ENCODE peak calls at places on chromosomes 13 and 19, in eight cellular contexts. One of them, this sample, is unnamed.

GRCh38 chr13:44679602-44680001 is 103.5 kb upstream of the TSC22D1 start:
- DNase-seq in fibroblast of lung: peak; percentile 38
- DNase-seq in Karpas-422: no peak
- DNase-seq in neuronal stem cell: no peak
- DNase-seq in MM.1S: no peak
- DNase-seq in GM23338: no peak
- DNase-seq in IMR-90: peak; percentile 73
- DNase-seq in mesendoderm: no peak
- DNase-seq in this sample: no peak

GRCh38 chr13:108960006-108960405 is 330.6 kb downstream of the MYO16 start:
- DNase-seq in fibroblast of lung: no peak
- DNase-seq in Karpas-422: no peak
- DNase-seq in neuronal stem cell: no peak
- DNase-seq in MM.1S: no peak
- DNase-seq in GM23338: no peak
- DNase-seq in IMR-90: no peak
- DNase-seq in mesendoderm: no peak
- DNase-seq in this sample: no peak

GRCh38 chr19:52748336-52748950 is 13.6 kb upstream of the ZNF611 start:
- DNase-seq in fibroblast of lung: peak; percentile 65
- DNase-seq in Karpas-422: peak; percentile 91
- DNase-seq in neuronal stem cell: no peak
- DNase-seq in MM.1S: no peak
- DNase-seq in GM23338: peak; percentile 85
- DNase-seq in IMR-90: peak; percentile 57
- DNase-seq in mesendoderm: peak; percentile 83
- DNase-seq in this sample: peak; percentile 66

GRCh38 chr19:4557186-4557970 is 2.1 kb downstream of the SEMA6B start:
- DNase-seq in fibroblast of lung: no peak
- DNase-seq in Karpas-422: no peak
- DNase-seq in neuronal stem cell: no peak
- DNase-seq in MM.1S: no peak
- DNase-seq in GM23338: peak; percentile 48
- DNase-seq in IMR-90: no peak
- DNase-seq in mesendoderm: peak; percentile 52
- DNase-seq in this sample: peak; percentile 16

GRCh38 chr13:32720026-32720425 is 133.8 kb downstream of the PDS5B start:
- DNase-seq in fibroblast of lung: peak; percentile 39
- DNase-seq in Karpas-422: no peak
- DNase-seq in neuronal stem cell: no peak
- DNase-seq in MM.1S: no peak
- DNase-seq in GM23338: no peak
- DNase-seq in IMR-90: peak; percentile 48
- DNase-seq in mesendoderm: no peak
- DNase-seq in this sample: no peak

GRCh38 chr13:74187564-74187963 is 53.4 kb upstream of the KLF12 start:
- DNase-seq in fibroblast of lung: peak; percentile 10
- DNase-seq in Karpas-422: no peak
- DNase-seq in neuronal stem cell: no peak
- DNase-seq in MM.1S: no peak
- DNase-seq in GM23338: no peak
- DNase-seq in IMR-90: peak; percentile 42
- DNase-seq in mesendoderm: peak; percentile 28
- DNase-seq in this sample: no peak

GRCh38 chr19:32719611-32720059 is at the start of gene TDRD12:
- DNase-seq in fibroblast of lung: no peak
- DNase-seq in Karpas-422: no peak
- DNase-seq in neuronal stem cell: no peak
- DNase-seq in MM.1S: no peak
- DNase-seq in GM23338: peak; percentile 74
- DNase-seq in IMR-90: no peak
- DNase-seq in mesendoderm: peak; percentile 18
- DNase-seq in this sample: no peak

GRCh38 chr13:112443191-112444000 is 67.2 kb downstream of the SPACA7 start:
- DNase-seq in fibroblast of lung: no peak
- DNase-seq in Karpas-422: peak; percentile 47
- DNase-seq in neuronal stem cell: peak; percentile 66
- DNase-seq in MM.1S: no peak
- DNase-seq in GM23338: peak; percentile 69
- DNase-seq in IMR-90: no peak
- DNase-seq in mesendoderm: peak; percentile 40
- DNase-seq in this sample: peak; percentile 0

GRCh38 chr19:41939861-41940442 is 11.7 kb upstream of the ERFL start:
- DNase-seq in fibroblast of lung: no peak
- DNase-seq in Karpas-422: peak; percentile 89
- DNase-seq in neuronal stem cell: no peak
- DNase-seq in MM.1S: no peak
- DNase-seq in GM23338: peak; percentile 77
- DNase-seq in IMR-90: no peak
- DNase-seq in mesendoderm: peak; percentile 57
- DNase-seq in this sample: peak; percentile 79

GRCh38 chr13:97028441-97029299 is 34.4 kb upstream of the OXGR1 start:
- DNase-seq in fibroblast of lung: peak; percentile 58
- DNase-seq in Karpas-422: peak; percentile 69
- DNase-seq in neuronal stem cell: peak; percentile 59
- DNase-seq in MM.1S: peak; percentile 44
- DNase-seq in GM23338: peak; percentile 67
- DNase-seq in IMR-90: peak; percentile 40
- DNase-seq in mesendoderm: peak; percentile 62
- DNase-seq in this sample: peak; percentile 33

GRCh38 chr13:49371943-49372636 is 71.8 kb downstream of the CAB39L start:
- DNase-seq in fibroblast of lung: no peak
- DNase-seq in Karpas-422: peak; percentile 93
- DNase-seq in neuronal stem cell: no peak
- DNase-seq in MM.1S: no peak
- DNase-seq in GM23338: no peak
- DNase-seq in IMR-90: no peak
- DNase-seq in mesendoderm: no peak
- DNase-seq in this sample: peak; percentile 91

GRCh38 chr19:7927605-7928333 is 1.8 kb upstream of the CTXN1 start:
- DNase-seq in fibroblast of lung: no peak
- DNase-seq in Karpas-422: no peak
- DNase-seq in neuronal stem cell: no peak
- DNase-seq in MM.1S: no peak
- DNase-seq in GM23338: no peak
- DNase-seq in IMR-90: no peak
- DNase-seq in mesendoderm: no peak
- DNase-seq in this sample: no peak

GRCh38 chr19:7928741-7929701 is 3.1 kb upstream of the CTXN1 start:
- DNase-seq in fibroblast of lung: peak; percentile 85
- DNase-seq in Karpas-422: peak; percentile 83
- DNase-seq in neuronal stem cell: no peak
- DNase-seq in MM.1S: no peak
- DNase-seq in GM23338: peak; percentile 89
- DNase-seq in IMR-90: peak; percentile 88
- DNase-seq in mesendoderm: peak; percentile 91
- DNase-seq in this sample: peak; percentile 51

GRCh38 chr19:7926727-7927604 is 1.0 kb upstream of the CTXN1 start:
- DNase-seq in fibroblast of lung: no peak
- DNase-seq in Karpas-422: no peak
- DNase-seq in neuronal stem cell: no peak
- DNase-seq in MM.1S: no peak
- DNase-seq in GM23338: no peak
- DNase-seq in IMR-90: no peak
- DNase-seq in mesendoderm: no peak
- DNase-seq in this sample: no peak

GRCh38 chr19:7926021-7926726 is at the start of gene CTXN1:
- DNase-seq in fibroblast of lung: peak; percentile 37
- DNase-seq in Karpas-422: peak; percentile 87
- DNase-seq in neuronal stem cell: peak; percentile 72
- DNase-seq in MM.1S: peak; percentile 49
- DNase-seq in GM23338: peak; percentile 71
- DNase-seq in IMR-90: no peak
- DNase-seq in mesendoderm: peak; percentile 69
- DNase-seq in this sample: peak; percentile 73

GRCh38 chr19:7928334-7928706 is 2.4 kb upstream of the CTXN1 start:
- DNase-seq in fibroblast of lung: no peak
- DNase-seq in Karpas-422: no peak
- DNase-seq in neuronal stem cell: no peak
- DNase-seq in MM.1S: no peak
- DNase-seq in GM23338: no peak
- DNase-seq in IMR-90: no peak
- DNase-seq in mesendoderm: no peak
- DNase-seq in this sample: no peak
- H3K4me2 ChIP-seq in fibroblast of lung: peak overlapping the region; percentile 78
- H3K4me2 ChIP-seq in Karpas-422: no peak overlapping the region
- H3K4me2 ChIP-seq in neuronal stem cell: no peak overlapping the region
- H3K4me2 ChIP-seq in MM.1S: no peak overlapping the region
- H3K4me2 ChIP-seq in GM23338: no peak overlapping the region
- H3K4me2 ChIP-seq in IMR-90: peak overlapping the region; percentile 6
- H3K4me2 ChIP-seq in mesendoderm: no peak overlapping the region
- H3K4me2 ChIP-seq in this sample: no peak overlapping the region

GRCh38 chr13:79392882-79393563 is 13.0 kb downstream of the RBM26 start:
- DNase-seq in fibroblast of lung: peak; percentile 17
- DNase-seq in Karpas-422: no peak
- DNase-seq in neuronal stem cell: no peak
- DNase-seq in MM.1S: no peak
- DNase-seq in GM23338: no peak
- DNase-seq in IMR-90: peak; percentile 68
- DNase-seq in mesendoderm: no peak
- DNase-seq in this sample: no peak

GRCh38 chr13:79395881-79396280 is 10.2 kb downstream of the RBM26 start:
- DNase-seq in fibroblast of lung: no peak
- DNase-seq in Karpas-422: no peak
- DNase-seq in neuronal stem cell: no peak
- DNase-seq in MM.1S: no peak
- DNase-seq in GM23338: no peak
- DNase-seq in IMR-90: no peak
- DNase-seq in mesendoderm: no peak
- DNase-seq in this sample: no peak

GRCh38 chr13:79389031-79389430 is 17.0 kb downstream of the RBM26 start:
- DNase-seq in fibroblast of lung: no peak
- DNase-seq in Karpas-422: no peak
- DNase-seq in neuronal stem cell: no peak
- DNase-seq in MM.1S: no peak
- DNase-seq in GM23338: no peak
- DNase-seq in IMR-90: no peak
- DNase-seq in mesendoderm: no peak
- DNase-seq in this sample: no peak

GRCh38 chr13:79398169-79398568 is 7.9 kb downstream of the RBM26 start:
- DNase-seq in fibroblast of lung: no peak
- DNase-seq in Karpas-422: no peak
- DNase-seq in neuronal stem cell: no peak
- DNase-seq in MM.1S: no peak
- DNase-seq in GM23338: no peak
- DNase-seq in IMR-90: no peak
- DNase-seq in mesendoderm: no peak
- DNase-seq in this sample: no peak

DNA sequence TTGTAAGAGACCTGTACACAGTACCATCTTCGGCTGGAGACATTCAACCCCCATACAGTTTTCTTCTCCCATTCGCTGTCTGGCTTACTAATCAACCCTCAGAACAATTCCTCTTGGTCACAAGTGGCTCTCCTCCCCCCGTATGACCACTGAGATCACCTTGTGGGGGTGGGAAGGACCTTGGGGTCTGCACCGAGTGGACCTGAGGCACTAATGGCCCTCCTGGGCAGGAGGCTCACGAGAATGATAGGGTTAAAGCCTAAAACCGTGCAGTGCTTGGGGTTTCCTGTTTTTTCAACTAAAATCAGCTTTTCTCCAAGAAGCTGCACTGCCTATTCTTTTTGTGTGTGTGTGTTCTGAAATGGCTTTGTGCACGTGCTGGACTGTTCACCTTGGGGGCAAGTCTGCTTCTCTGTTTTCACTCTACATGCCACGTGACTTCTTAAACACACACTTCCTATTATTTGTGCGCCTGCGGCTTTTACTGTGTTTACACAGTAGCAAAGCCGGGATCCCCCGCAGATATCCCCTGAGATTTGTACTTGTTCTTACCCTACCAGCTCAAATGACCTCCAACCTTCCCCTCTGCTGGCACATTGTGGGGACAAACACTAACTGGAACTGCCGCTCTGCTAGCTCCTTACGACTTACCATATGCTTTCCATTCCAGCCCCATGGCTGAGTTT is 12.3 kb downstream of the RBM26 start:
- DNase-seq in fibroblast of lung: no peak
- DNase-seq in Karpas-422: peak; percentile 65
- DNase-seq in neuronal stem cell: no peak
- DNase-seq in MM.1S: peak; percentile 51
- DNase-seq in GM23338: no peak
- DNase-seq in IMR-90: no peak
- DNase-seq in mesendoderm: no peak
- DNase-seq in this sample: peak; percentile 72
- H3K4me3 ChIP-seq in fibroblast of lung: no peak overlapping the region
- H3K4me3 ChIP-seq in Karpas-422: no peak overlapping the region
- H3K4me3 ChIP-seq in neuronal stem cell: peak overlapping the region; percentile 1
- H3K4me3 ChIP-seq in MM.1S: peak overlapping the region; percentile 11
- H3K4me3 ChIP-seq in GM23338: no peak overlapping the region
- H3K4me3 ChIP-seq in IMR-90: no peak overlapping the region
- H3K4me3 ChIP-seq in mesendoderm: no peak overlapping the region
- H3K4me3 ChIP-seq in this sample: peak overlapping the region; percentile 45

DNA sequence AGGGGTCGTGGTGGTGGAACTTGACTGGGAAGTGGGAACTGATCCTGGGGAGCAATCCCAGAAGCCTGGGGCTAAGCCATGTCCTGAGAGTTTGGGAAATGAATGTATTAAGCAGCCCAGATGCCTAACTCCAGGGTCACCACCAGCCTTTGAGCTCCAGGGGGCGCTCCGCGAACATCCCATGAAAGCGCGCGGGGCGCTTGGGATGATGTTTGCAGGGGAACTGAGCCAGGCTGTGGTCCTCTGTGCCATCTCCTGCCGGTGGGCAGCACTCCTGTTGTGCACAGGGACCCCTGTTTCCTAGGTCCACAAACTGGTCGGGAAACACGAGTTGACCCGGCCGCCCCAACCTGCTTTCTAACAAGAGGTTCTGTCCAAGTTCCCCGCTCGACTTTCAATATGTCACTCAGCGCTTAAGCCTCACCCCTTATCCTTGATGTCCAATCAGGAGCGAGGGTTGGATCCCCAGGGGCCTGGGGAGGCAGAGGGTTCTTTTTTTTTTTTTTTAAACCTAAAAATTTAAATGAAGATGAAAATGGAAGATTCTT is 14.4 kb downstream of the LEUTX start:
- DNase-seq in fibroblast of lung: peak; percentile 81
- DNase-seq in Karpas-422: peak; percentile 95
- DNase-seq in neuronal stem cell: peak; percentile 83
- DNase-seq in MM.1S: peak; percentile 82
- DNase-seq in GM23338: peak; percentile 93
- DNase-seq in IMR-90: peak; percentile 69
- DNase-seq in mesendoderm: peak; percentile 86
- DNase-seq in this sample: peak; percentile 85
- H3K4me2 ChIP-seq in fibroblast of lung: peak overlapping the region; percentile 7
- H3K4me2 ChIP-seq in Karpas-422: peak overlapping the region; percentile 88
- H3K4me2 ChIP-seq in neuronal stem cell: peak overlapping the region; percentile 64
- H3K4me2 ChIP-seq in MM.1S: peak overlapping the region; percentile 56
- H3K4me2 ChIP-seq in GM23338: peak overlapping the region; percentile 70
- H3K4me2 ChIP-seq in IMR-90: peak overlapping the region; percentile 88
- H3K4me2 ChIP-seq in mesendoderm: peak overlapping the region; percentile 77
- H3K4me2 ChIP-seq in this sample: peak overlapping the region; percentile 70

DNA sequence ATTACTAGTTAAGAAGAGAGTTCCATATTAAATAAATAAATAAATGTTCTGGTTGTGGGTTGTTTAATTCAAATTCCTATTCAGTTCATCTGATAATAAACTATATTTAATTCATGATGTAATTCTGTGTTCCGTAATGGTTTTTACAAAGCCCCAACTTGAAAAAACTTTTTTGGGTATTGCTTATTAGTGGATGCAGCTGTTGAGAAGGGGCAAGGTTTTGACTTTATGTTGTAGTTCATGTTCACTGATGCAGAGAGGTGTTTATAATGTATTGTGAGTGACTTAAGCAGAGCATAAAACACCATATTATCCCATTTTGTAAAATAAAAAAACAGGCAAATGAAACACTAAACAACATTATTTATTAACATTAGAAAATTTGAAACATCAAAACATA is 107.3 kb upstream of the TNFSF11 start:
- DNase-seq in fibroblast of lung: no peak
- DNase-seq in Karpas-422: no peak
- DNase-seq in neuronal stem cell: no peak
- DNase-seq in MM.1S: no peak
- DNase-seq in GM23338: no peak
- DNase-seq in IMR-90: no peak
- DNase-seq in mesendoderm: no peak
- DNase-seq in this sample: no peak
- H3K4me3 ChIP-seq in fibroblast of lung: no peak overlapping the region
- H3K4me3 ChIP-seq in Karpas-422: no peak overlapping the region
- H3K4me3 ChIP-seq in neuronal stem cell: no peak overlapping the region
- H3K4me3 ChIP-seq in MM.1S: no peak overlapping the region
- H3K4me3 ChIP-seq in GM23338: no peak overlapping the region
- H3K4me3 ChIP-seq in IMR-90: no peak overlapping the region
- H3K4me3 ChIP-seq in mesendoderm: no peak overlapping the region
- H3K4me3 ChIP-seq in this sample: no peak overlapping the region